ENCODE peak calls at places on chromosomes 6 and 20, in six cellular contexts. One of them, this sample, is unnamed.

GRCh38 chr6:154407440-154407839 is 50.8 kb upstream of the IPCEF1 start:
- DNase-seq in CD4-positive, alpha-beta memory T cell: no peak
- DNase-seq in mesendoderm: no peak
- DNase-seq in mammary epithelial cell: no peak
- DNase-seq in heart left ventricle: no peak
- DNase-seq in stomach: no peak
- DNase-seq in this sample: no peak

GRCh38 chr6:102075539-102075938 is 682.0 kb downstream of the GRIK2 start:
- DNase-seq in CD4-positive, alpha-beta memory T cell: no peak
- DNase-seq in mesendoderm: no peak
- DNase-seq in mammary epithelial cell: peak
- DNase-seq in heart left ventricle: no peak
- DNase-seq in stomach: no peak
- DNase-seq in this sample: no peak

GRCh38 chr6:42239333-42239732 is 21.7 kb upstream of the MRPS10 start:
- DNase-seq in CD4-positive, alpha-beta memory T cell: no peak
- DNase-seq in mesendoderm: peak
- DNase-seq in mammary epithelial cell: no peak
- DNase-seq in heart left ventricle: no peak
- DNase-seq in stomach: no peak
- DNase-seq in this sample: no peak

GRCh38 chr20:63457737-63458136 is 14.7 kb downstream of the KCNQ2 start:
- DNase-seq in CD4-positive, alpha-beta memory T cell: no peak
- DNase-seq in mesendoderm: no peak
- DNase-seq in mammary epithelial cell: peak
- DNase-seq in heart left ventricle: peak
- DNase-seq in stomach: peak
- DNase-seq in this sample: no peak

GRCh38 chr20:47061549-47061948 is 166.9 kb downstream of the EYA2 start:
- DNase-seq in CD4-positive, alpha-beta memory T cell: no peak
- DNase-seq in mesendoderm: no peak
- DNase-seq in mammary epithelial cell: no peak
- DNase-seq in heart left ventricle: no peak
- DNase-seq in stomach: no peak
- DNase-seq in this sample: no peak

GRCh38 chr6:5135783-5136376 is 50.7 kb downstream of the PPP1R3G start:
- DNase-seq in CD4-positive, alpha-beta memory T cell: peak
- DNase-seq in mesendoderm: peak
- DNase-seq in mammary epithelial cell: peak
- DNase-seq in heart left ventricle: no peak
- DNase-seq in stomach: no peak
- DNase-seq in this sample: peak

GRCh38 chr6:113184291-113184690 is 672.9 kb upstream of the MARCKS start:
- DNase-seq in CD4-positive, alpha-beta memory T cell: no peak
- DNase-seq in mesendoderm: no peak
- DNase-seq in mammary epithelial cell: no peak
- DNase-seq in heart left ventricle: no peak
- DNase-seq in stomach: no peak
- DNase-seq in this sample: no peak

GRCh38 chr20:41222703-41223102 is 85.4 kb downstream of the PLCG1 start:
- DNase-seq in CD4-positive, alpha-beta memory T cell: no peak
- DNase-seq in mesendoderm: no peak
- DNase-seq in mammary epithelial cell: no peak
- DNase-seq in heart left ventricle: no peak
- DNase-seq in stomach: no peak
- DNase-seq in this sample: no peak

GRCh38 chr6:92047886-92048285 is 1371.5 kb downstream of the EPHA7 start:
- DNase-seq in CD4-positive, alpha-beta memory T cell: no peak
- DNase-seq in mesendoderm: no peak
- DNase-seq in mammary epithelial cell: no peak
- DNase-seq in heart left ventricle: no peak
- DNase-seq in stomach: no peak
- DNase-seq in this sample: no peak

GRCh38 chr6:106702451-106703110 is 73.2 kb downstream of the QRSL1 start:
- DNase-seq in CD4-positive, alpha-beta memory T cell: no peak
- DNase-seq in mesendoderm: no peak
- DNase-seq in mammary epithelial cell: no peak
- DNase-seq in heart left ventricle: no peak
- DNase-seq in stomach: peak
- DNase-seq in this sample: no peak

GRCh38 chr20:38181207-38181693 is 16.2 kb upstream of the TGM2 start:
- DNase-seq in CD4-positive, alpha-beta memory T cell: no peak
- DNase-seq in mesendoderm: no peak
- DNase-seq in mammary epithelial cell: no peak
- DNase-seq in heart left ventricle: no peak
- DNase-seq in stomach: no peak
- DNase-seq in this sample: no peak

GRCh38 chr6:147022041-147022440 is 182.2 kb upstream of the STXBP5 start:
- DNase-seq in CD4-positive, alpha-beta memory T cell: no peak
- DNase-seq in mesendoderm: peak
- DNase-seq in mammary epithelial cell: peak
- DNase-seq in heart left ventricle: no peak
- DNase-seq in stomach: no peak
- DNase-seq in this sample: no peak

GRCh38 chr6:122069933-122070332 is 329.5 kb upstream of the HSF2 start:
- DNase-seq in CD4-positive, alpha-beta memory T cell: no peak
- DNase-seq in mesendoderm: no peak
- DNase-seq in mammary epithelial cell: no peak
- DNase-seq in heart left ventricle: no peak
- DNase-seq in stomach: no peak
- DNase-seq in this sample: no peak

GRCh38 chr20:35387334-35387733 is 24.4 kb downstream of the UQCC1 start:
- DNase-seq in CD4-positive, alpha-beta memory T cell: no peak
- DNase-seq in mesendoderm: no peak
- DNase-seq in mammary epithelial cell: peak
- DNase-seq in heart left ventricle: no peak
- DNase-seq in stomach: no peak
- DNase-seq in this sample: no peak

GRCh38 chr6:357791-358341 is 33.7 kb upstream of the IRF4 start:
- DNase-seq in CD4-positive, alpha-beta memory T cell: no peak
- DNase-seq in mesendoderm: no peak
- DNase-seq in mammary epithelial cell: no peak
- DNase-seq in heart left ventricle: no peak
- DNase-seq in stomach: no peak
- DNase-seq in this sample: no peak

GRCh38 chr6:150622941-150623874 is 23.5 kb downstream of the PLEKHG1 start:
- DNase-seq in CD4-positive, alpha-beta memory T cell: peak
- DNase-seq in mesendoderm: no peak
- DNase-seq in mammary epithelial cell: no peak
- DNase-seq in heart left ventricle: no peak
- DNase-seq in stomach: no peak
- DNase-seq in this sample: no peak

DNA sequence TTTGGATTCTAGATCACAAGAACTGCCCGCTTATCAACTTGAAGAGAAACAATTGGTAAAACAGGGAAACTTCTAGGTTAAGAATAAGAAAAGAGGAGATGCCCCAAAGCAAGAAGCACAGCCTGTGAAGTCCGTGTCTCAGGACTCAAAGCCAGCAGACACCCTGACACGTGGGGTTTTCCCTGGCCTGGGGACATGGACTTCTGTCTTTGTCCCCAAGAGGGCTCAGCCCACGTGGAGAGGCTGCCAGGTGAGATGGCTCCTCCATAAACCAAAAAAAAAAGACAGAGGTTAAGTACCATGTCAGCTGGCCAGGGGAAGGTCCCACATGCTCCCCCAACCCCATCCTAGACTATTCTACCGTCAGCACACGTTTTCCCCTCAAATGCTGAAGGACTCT is 9.9 kb downstream of the SERPINB6 start:
- DNase-seq in CD4-positive, alpha-beta memory T cell: no peak
- DNase-seq in mesendoderm: no peak
- DNase-seq in mammary epithelial cell: no peak
- DNase-seq in heart left ventricle: no peak
- DNase-seq in stomach: no peak
- DNase-seq in this sample: no peak
- H3K4me3 ChIP-seq in CD4-positive, alpha-beta memory T cell: no peak
- H3K4me3 ChIP-seq in mesendoderm: no peak
- H3K4me3 ChIP-seq in mammary epithelial cell: no peak
- H3K4me3 ChIP-seq in heart left ventricle: no peak
- H3K4me3 ChIP-seq in stomach: peak
- H3K4me3 ChIP-seq in this sample: no peak

DNA sequence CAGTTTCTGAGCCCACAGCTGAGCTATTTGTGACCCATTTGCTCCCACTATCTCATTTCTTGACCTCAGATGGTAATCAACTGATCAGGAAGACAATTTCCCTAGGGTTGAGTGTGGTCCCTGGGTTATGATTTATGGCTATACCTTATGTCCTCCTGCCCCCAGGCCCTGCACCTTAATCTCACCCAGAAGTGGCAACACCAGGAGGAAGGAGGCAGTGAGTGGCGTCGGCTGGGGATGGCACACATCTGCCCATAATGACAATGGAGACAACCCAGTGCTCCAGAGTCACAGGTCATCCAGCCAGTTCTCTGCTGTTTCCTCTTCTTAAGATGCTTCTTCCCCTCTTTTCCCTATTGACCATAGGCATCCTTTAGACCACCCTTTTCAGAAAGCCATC is 8.1 kb downstream of the TRIM10 start:
- DNase-seq in CD4-positive, alpha-beta memory T cell: no peak
- DNase-seq in mesendoderm: no peak
- DNase-seq in mammary epithelial cell: no peak
- DNase-seq in heart left ventricle: no peak
- DNase-seq in stomach: no peak
- DNase-seq in this sample: no peak
- H3K4me3 ChIP-seq in CD4-positive, alpha-beta memory T cell: no peak
- H3K4me3 ChIP-seq in mesendoderm: no peak
- H3K4me3 ChIP-seq in mammary epithelial cell: no peak
- H3K4me3 ChIP-seq in heart left ventricle: no peak
- H3K4me3 ChIP-seq in stomach: no peak
- H3K4me3 ChIP-seq in this sample: no peak

GRCh38 chr20:32823078-32823477 is 3.3 kb downstream of the MAPRE1 start:
- DNase-seq in CD4-positive, alpha-beta memory T cell: no peak
- DNase-seq in mesendoderm: peak
- DNase-seq in mammary epithelial cell: peak
- DNase-seq in heart left ventricle: no peak
- DNase-seq in stomach: no peak
- DNase-seq in this sample: no peak
- H3K4me3 ChIP-seq in CD4-positive, alpha-beta memory T cell: no peak
- H3K4me3 ChIP-seq in mesendoderm: no peak
- H3K4me3 ChIP-seq in mammary epithelial cell: no peak
- H3K4me3 ChIP-seq in heart left ventricle: no peak
- H3K4me3 ChIP-seq in stomach: no peak
- H3K4me3 ChIP-seq in this sample: no peak

GRCh38 chr6:66578362-66578761 is 871.3 kb upstream of the EYS start:
- DNase-seq in CD4-positive, alpha-beta memory T cell: no peak
- DNase-seq in mesendoderm: no peak
- DNase-seq in mammary epithelial cell: no peak
- DNase-seq in heart left ventricle: no peak
- DNase-seq in stomach: no peak
- DNase-seq in this sample: no peak
- H3K4me3 ChIP-seq in CD4-positive, alpha-beta memory T cell: no peak
- H3K4me3 ChIP-seq in mesendoderm: no peak
- H3K4me3 ChIP-seq in mammary epithelial cell: no peak
- H3K4me3 ChIP-seq in heart left ventricle: no peak
- H3K4me3 ChIP-seq in stomach: no peak
- H3K4me3 ChIP-seq in this sample: no peak

GRCh38 chr6:11989376-11989775 is 22.7 kb upstream of the HIVEP1 start:
- DNase-seq in CD4-positive, alpha-beta memory T cell: no peak
- DNase-seq in mesendoderm: no peak
- DNase-seq in mammary epithelial cell: peak
- DNase-seq in heart left ventricle: no peak
- DNase-seq in stomach: no peak
- DNase-seq in this sample: no peak

GRCh38 chr6:11992086-11992485 is 20.0 kb upstream of the HIVEP1 start:
- DNase-seq in CD4-positive, alpha-beta memory T cell: no peak
- DNase-seq in mesendoderm: no peak
- DNase-seq in mammary epithelial cell: no peak
- DNase-seq in heart left ventricle: no peak
- DNase-seq in stomach: no peak
- DNase-seq in this sample: no peak

GRCh38 chr6:11983306-11983705 is 28.8 kb upstream of the HIVEP1 start:
- DNase-seq in CD4-positive, alpha-beta memory T cell: no peak
- DNase-seq in mesendoderm: no peak
- DNase-seq in mammary epithelial cell: no peak
- DNase-seq in heart left ventricle: no peak
- DNase-seq in stomach: no peak
- DNase-seq in this sample: no peak

DNA sequence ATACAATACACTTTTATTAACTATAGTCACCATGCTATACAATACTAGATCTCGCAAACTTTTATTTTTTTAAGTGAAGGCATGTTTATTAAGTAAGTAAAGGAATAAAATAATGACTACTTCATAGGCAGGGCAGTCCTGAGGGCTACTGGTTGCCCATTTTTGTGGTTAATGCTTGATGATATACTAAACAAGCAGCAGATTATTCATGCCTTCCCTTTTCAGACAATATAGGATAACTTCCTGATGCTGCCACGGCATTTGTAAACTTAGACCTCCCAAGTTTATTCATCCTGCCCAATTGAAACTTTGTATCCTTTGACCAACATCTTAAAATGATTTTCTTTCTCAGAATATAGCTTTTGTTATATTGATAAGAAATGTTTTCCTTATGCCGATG is 24.7 kb upstream of the HIVEP1 start:
- DNase-seq in CD4-positive, alpha-beta memory T cell: no peak
- DNase-seq in mesendoderm: no peak
- DNase-seq in mammary epithelial cell: no peak
- DNase-seq in heart left ventricle: no peak
- DNase-seq in stomach: no peak
- DNase-seq in this sample: no peak
- H3K4me3 ChIP-seq in CD4-positive, alpha-beta memory T cell: no peak
- H3K4me3 ChIP-seq in mesendoderm: no peak
- H3K4me3 ChIP-seq in mammary epithelial cell: no peak
- H3K4me3 ChIP-seq in heart left ventricle: no peak
- H3K4me3 ChIP-seq in stomach: no peak
- H3K4me3 ChIP-seq in this sample: no peak

DNA sequence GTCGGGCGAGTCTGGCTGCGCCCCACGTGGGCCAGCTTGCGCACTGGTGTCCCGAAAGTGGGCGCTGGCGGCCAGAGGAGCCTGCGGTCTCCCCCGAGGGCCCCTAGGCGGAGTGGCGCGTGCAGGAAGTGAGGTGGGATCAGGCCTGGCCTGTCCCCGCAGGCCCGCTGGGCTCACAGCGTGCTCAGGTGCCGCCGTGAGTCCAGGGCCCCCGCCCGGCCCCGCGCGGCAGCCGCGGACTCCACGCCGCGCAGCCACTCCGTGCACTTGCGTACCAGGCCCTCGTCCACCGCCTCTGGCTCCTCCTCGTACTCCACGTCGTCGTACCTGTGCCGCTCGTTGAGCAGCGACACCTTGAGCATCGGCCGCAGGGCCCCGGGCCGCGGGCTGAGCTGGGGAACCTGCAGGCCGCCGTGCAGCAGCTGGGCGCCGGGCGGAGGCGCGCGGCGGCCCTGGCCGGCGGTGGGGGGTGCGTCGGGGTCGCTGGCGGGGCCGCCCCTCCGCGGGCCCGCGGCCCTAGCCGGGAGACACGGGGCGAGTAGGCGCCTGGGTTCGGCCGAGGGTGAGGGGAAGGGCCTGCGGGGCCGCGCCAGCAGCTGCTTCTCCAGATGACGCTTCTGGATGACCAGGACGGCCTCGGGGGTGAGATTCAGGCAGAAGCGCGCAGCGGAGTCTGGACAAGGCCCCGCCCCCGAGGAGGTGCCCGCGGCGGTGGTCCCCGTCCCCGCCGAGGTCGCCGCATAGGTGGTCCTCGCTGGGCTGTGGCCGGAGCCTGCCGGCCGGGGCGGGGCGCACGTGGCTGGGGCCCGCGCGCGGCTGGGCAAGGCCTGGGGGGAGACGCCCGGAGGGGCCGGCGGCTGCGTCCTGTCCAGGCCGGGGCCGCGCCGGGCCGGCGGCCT is 861 bp downstream of the PRR18 start:
- DNase-seq in CD4-positive, alpha-beta memory T cell: peak
- DNase-seq in mesendoderm: peak
- DNase-seq in mammary epithelial cell: no peak
- DNase-seq in heart left ventricle: no peak
- DNase-seq in stomach: no peak
- DNase-seq in this sample: no peak
- H3K4me3 ChIP-seq in CD4-positive, alpha-beta memory T cell: no peak
- H3K4me3 ChIP-seq in mesendoderm: no peak
- H3K4me3 ChIP-seq in mammary epithelial cell: peak
- H3K4me3 ChIP-seq in heart left ventricle: peak
- H3K4me3 ChIP-seq in stomach: peak
- H3K4me3 ChIP-seq in this sample: no peak

GRCh38 chr6:3232017-3232838 is 4.8 kb upstream of the TUBB2B start:
- DNase-seq in CD4-positive, alpha-beta memory T cell: no peak
- DNase-seq in mesendoderm: no peak
- DNase-seq in mammary epithelial cell: no peak
- DNase-seq in heart left ventricle: no peak
- DNase-seq in stomach: no peak
- DNase-seq in this sample: no peak
- H3K4me3 ChIP-seq in CD4-positive, alpha-beta memory T cell: peak
- H3K4me3 ChIP-seq in mesendoderm: peak
- H3K4me3 ChIP-seq in mammary epithelial cell: peak
- H3K4me3 ChIP-seq in heart left ventricle: peak
- H3K4me3 ChIP-seq in stomach: peak
- H3K4me3 ChIP-seq in this sample: no peak